ENCODE peak calls at places on chromosome 2, in eight cellular contexts. O is WTC11, A is GM20000, H is endothelial cell, F is endothelial cell of umbilical vein, T is NB4, R is H9, L is fibroblast of pulmonary artery. X is an unnamed sample.

GRCh38 chr2:39781697-39782096 is 2.6 kb upstream of the THUMPD2 start:
- DNase-seq in A (no peak), F (no peak), L (no peak), H (no peak), R (no peak), T (peak), O (no peak), X (no peak)

GRCh38 chr2:70069049-70069448 is 18.2 kb upstream of the PCBP1 start:
- DNase-seq in R (no peak), A (peak), T (no peak), H (no peak), O (no peak), F (no peak), L (no peak), X (no peak)

GRCh38 chr2:176455865-176456291 is 186.6 kb downstream of the MTX2 start:
- DNase-seq in O (peak), L (peak), H (peak), A (no peak), R (peak), F (peak), T (peak), X (peak)

GRCh38 chr2:8636041-8636491 is 45.8 kb upstream of the ID2 start:
- DNase-seq in R (no peak), H (no peak), A (no peak), F (no peak), O (no peak), L (peak), T (no peak), X (no peak)

GRCh38 chr2:131557558-131558321 is 30.1 kb downstream of the CCDC74A start:
- DNase-seq in A (no peak), L (no peak), F (no peak), R (no peak), O (no peak), H (no peak), T (no peak), X (no peak)

GRCh38 chr2:238055841-238056240 is 5.0 kb upstream of the SCLY start:
- DNase-seq in T (no peak), L (no peak), H (no peak), F (no peak), A (no peak), O (no peak), R (no peak), X (no peak)

GRCh38 chr2:172087780-172088244 is 2.5 kb downstream of the DLX1 start:
- DNase-seq in O (no peak), R (peak), A (peak), L (no peak), H (no peak), T (no peak), F (no peak), X (no peak)

GRCh38 chr2:191264647-191265079 is 19.5 kb downstream of the MYO1B start:
- DNase-seq in H (no peak), A (no peak), T (no peak), F (no peak), L (peak), O (no peak), R (no peak), X (no peak)

GRCh38 chr2:8457092-8457481 is 224.8 kb upstream of the ID2 start:
- DNase-seq in H (no peak), R (no peak), F (no peak), T (no peak), L (no peak), A (peak), O (no peak), X (no peak)

GRCh38 chr2:73035899-73036778 is 35.4 kb downstream of the SFXN5 start:
- DNase-seq in A (no peak), O (peak), H (no peak), F (no peak), L (no peak), T (peak), R (peak), X (peak)

GRCh38 chr2:108918941-108919341 is 70.1 kb downstream of the EDAR start:
- DNase-seq in R (no peak), T (no peak), L (no peak), O (no peak), H (no peak), A (no peak), F (no peak), X (no peak)

GRCh38 chr2:30262716-30263309 is 31.5 kb downstream of the LBH start:
- DNase-seq in T (no peak), A (no peak), R (no peak), O (no peak), F (no peak), H (no peak), L (no peak), X (no peak)

GRCh38 chr2:130920417-130921030 is 83.8 kb downstream of the ARHGEF4 start:
- DNase-seq in T (peak), R (peak), A (peak), F (peak), O (peak), H (peak), L (peak), X (peak)

GRCh38 chr2:98772531-98772930 is 41.6 kb upstream of the MGAT4A start:
- DNase-seq in T (peak), R (no peak), O (no peak), A (no peak), F (no peak), L (peak), H (no peak), X (no peak)

GRCh38 chr2:238406998-238407285 is 19.8 kb upstream of the ASB1 start:
- DNase-seq in F (no peak), R (no peak), A (no peak), L (no peak), H (no peak), O (no peak), T (no peak), X (no peak)

GRCh38 chr2:219294356-219295351 is 14.5 kb downstream of the PTPRN start:
- DNase-seq in F (peak), A (peak), L (peak), H (peak), T (peak), O (peak), R (peak), X (peak)

GRCh38 chr2:212537311-212538155 is 1.1 kb downstream of the ERBB4 start:
- DNase-seq in F (peak), H (peak), O (peak), A (peak), T (no peak), L (peak), R (peak), X (peak)

GRCh38 chr2:105515581-105516415 is 116.9 kb upstream of the FHL2 start:
- DNase-seq in R (no peak), T (no peak), F (peak), O (no peak), H (no peak), A (no peak), L (no peak), X (no peak)

GRCh38 chr2:239326831-239327535 is 73.8 kb downstream of the HDAC4 start:
- DNase-seq in A (peak), O (no peak), L (no peak), T (peak), H (no peak), R (peak), F (no peak), X (no peak)

GRCh38 chr2:224586127-224586702 is 1.1 kb upstream of the CUL3 start:
- DNase-seq in F (no peak), L (no peak), T (peak), R (no peak), O (no peak), H (no peak), A (peak), X (no peak)

GRCh38 chr2:98822301-98823164 is 91.6 kb upstream of the MGAT4A start:
- DNase-seq in A (peak), O (peak), T (no peak), H (peak), F (peak), R (peak), L (no peak), X (no peak)

GRCh38 chr2:156436477-156437085 is 402 bp downstream of the GPD2 start:
- DNase-seq in H (peak), O (no peak), T (peak), F (peak), A (peak), L (peak), R (no peak), X (peak)

DNA sequence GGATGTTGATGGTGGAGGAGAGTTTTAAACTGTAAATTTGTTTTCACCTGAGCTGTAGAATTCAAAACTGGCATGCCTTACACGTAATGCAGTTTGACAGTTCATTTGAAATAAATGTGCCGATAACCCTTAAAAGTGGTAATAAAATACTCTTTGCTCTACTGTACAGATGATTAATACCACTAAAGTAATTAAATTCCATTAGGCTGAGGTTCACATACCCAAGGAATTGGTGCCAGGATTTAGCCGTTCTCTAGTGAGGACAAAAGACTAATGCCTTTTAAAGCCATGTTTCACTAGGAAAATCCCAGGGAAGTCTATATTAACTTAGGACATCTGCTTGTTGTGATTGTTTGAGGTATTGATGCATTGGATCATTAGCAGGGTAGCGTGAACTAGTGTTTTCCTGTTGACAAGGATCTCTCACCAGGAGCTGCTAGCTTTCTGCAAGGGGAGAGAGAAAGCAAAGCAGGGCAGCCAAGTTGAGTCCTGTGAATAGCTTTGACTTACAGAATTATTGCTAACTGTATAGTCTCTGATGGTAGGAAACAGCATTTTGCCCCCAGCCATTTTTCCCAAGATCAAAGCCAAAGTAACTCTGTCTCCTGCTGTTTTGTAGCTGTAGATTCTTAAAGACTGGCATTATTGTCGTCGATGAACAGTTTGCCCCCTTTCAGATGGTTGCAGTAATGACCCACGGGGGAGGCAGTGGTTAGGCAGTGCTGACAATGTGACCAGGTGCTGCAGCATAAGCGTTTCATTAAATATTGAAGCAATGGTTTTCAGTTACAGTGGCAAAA is 280.9 kb upstream of the FANCL start:
- DNase-seq in L (no peak), F (no peak), R (no peak), T (no peak), A (no peak), O (no peak), H (no peak), X (peak)
- TF ChIP-seq CTCF in L (no peak), F (no peak), R (no peak), T (no peak), A (no peak), O (no peak), H (no peak), X (no peak)

DNA sequence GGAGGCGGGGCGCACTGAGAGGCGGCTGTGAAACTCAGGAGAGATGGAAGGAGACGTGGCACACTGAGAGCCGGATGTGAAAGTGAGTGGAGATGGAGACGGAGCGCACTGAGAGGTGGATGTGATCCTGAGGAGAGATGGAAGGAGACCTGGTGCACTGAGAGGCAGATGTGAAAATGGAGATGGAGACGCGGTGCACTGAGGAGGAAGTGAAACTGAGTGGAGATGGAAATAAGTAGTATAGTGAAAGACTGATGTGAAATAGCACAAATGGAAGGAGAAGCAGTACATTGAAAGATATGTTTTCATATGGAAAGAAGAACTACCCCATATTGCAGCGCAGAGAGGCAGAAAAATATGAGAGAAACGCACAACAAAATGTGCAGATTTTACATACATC is 281.6 kb upstream of the RGPD4 start:
- DNase-seq in H (no peak), O (no peak), F (no peak), L (no peak), R (no peak), A (no peak), T (peak), X (no peak)
- TF ChIP-seq CTCF in H (no peak), O (no peak), F (no peak), L (no peak), R (no peak), A (no peak), T (no peak), X (no peak)

GRCh38 chr2:47313141-47313691 is 89.7 kb upstream of the MSH2 start:
- DNase-seq in O (no peak), H (no peak), R (no peak), A (no peak), T (no peak), L (peak), F (no peak), X (no peak)
- TF ChIP-seq CTCF in O (no peak), H (no peak), R (no peak), A (peak), T (no peak), L (no peak), F (no peak), X (no peak)

DNA sequence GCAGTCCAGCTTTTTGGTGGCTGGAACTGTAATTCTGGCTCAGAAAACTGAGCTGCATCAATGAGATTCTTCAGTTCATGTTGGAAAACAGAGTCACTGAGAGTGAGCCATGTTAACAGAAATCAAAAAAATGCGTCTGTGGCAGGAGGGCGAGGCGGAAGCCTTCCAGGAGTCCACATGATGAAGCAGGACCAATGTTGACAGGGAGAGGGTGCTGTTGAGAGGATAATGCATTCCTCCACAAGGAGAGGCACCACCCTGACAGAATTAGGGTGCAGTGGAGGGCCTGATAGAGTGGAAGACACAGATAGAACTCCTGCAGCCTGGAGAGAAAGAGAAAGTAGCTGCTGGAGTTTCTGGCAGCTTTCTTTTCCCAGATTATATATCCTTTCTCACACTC is 111.5 kb downstream of the MGAT5 start:
- DNase-seq in R (peak), L (no peak), H (no peak), F (no peak), A (no peak), T (peak), O (peak), X (peak)
- TF ChIP-seq CTCF in R (peak), L (no peak), H (no peak), F (no peak), A (no peak), T (peak), O (no peak), X (peak)